ENCODE peak calls at places on chromosomes 12 and 14, in six cellular contexts. X is cardiac muscle cell, B is Caco-2, I is aorta, P is PC-3, Z is A673. S is an unnamed sample.

GRCh38 chr14:28142400-28143015 is 624.1 kb upstream of the FOXG1 start:
- DNase-seq in X (peak; percentile 3), B (no peak), I (no peak), P (peak; percentile 65), Z (peak; percentile 2), S (no peak)

GRCh38 chr12:116145451-116145850 is 132.0 kb downstream of the MED13L start:
- DNase-seq in X (no peak), B (no peak), I (no peak), P (no peak), Z (no peak), S (no peak)

GRCh38 chr12:105977256-105978051 is 161.3 kb downstream of the NUAK1 start:
- DNase-seq in X (peak; percentile 68), B (no peak), I (no peak), P (no peak), Z (no peak), S (no peak)

GRCh38 chr12:6567824-6568617 is at the start of gene NOP2:
- DNase-seq in X (peak; percentile 93), B (peak; percentile 94), I (peak; percentile 99), P (peak; percentile 86), Z (peak; percentile 95), S (peak; percentile 95)

GRCh38 chr12:52151859-52152783 is 39.7 kb downstream of the KRT80 start:
- DNase-seq in X (peak; percentile 71), B (no peak), I (peak; percentile 92), P (peak; percentile 82), Z (peak; percentile 78), S (peak; percentile 70)

GRCh38 chr14:90660865-90661570 is 155.2 kb downstream of the TTC7B start:
- DNase-seq in X (no peak), B (no peak), I (no peak), P (no peak), Z (no peak), S (no peak)

GRCh38 chr12:26195641-26196423 is 459 bp downstream of the SSPN start:
- DNase-seq in X (peak; percentile 59), B (no peak), I (peak; percentile 88), P (peak; percentile 74), Z (peak; percentile 53), S (peak; percentile 69)

GRCh38 chr14:102508410-102508773 is 1.2 kb downstream of the ANKRD9 start:
- DNase-seq in X (no peak), B (peak; percentile 75), I (no peak), P (peak; percentile 78), Z (peak; percentile 35), S (no peak)

GRCh38 chr12:71139153-71139735 is 18.6 kb downstream of the TSPAN8 start:
- DNase-seq in X (no peak), B (peak; percentile 81), I (no peak), P (no peak), Z (no peak), S (no peak)

GRCh38 chr14:93707475-93707874 is 80.8 kb downstream of the PRIMA1 start:
- DNase-seq in X (no peak), B (no peak), I (no peak), P (peak; percentile 2), Z (no peak), S (no peak)

DNA sequence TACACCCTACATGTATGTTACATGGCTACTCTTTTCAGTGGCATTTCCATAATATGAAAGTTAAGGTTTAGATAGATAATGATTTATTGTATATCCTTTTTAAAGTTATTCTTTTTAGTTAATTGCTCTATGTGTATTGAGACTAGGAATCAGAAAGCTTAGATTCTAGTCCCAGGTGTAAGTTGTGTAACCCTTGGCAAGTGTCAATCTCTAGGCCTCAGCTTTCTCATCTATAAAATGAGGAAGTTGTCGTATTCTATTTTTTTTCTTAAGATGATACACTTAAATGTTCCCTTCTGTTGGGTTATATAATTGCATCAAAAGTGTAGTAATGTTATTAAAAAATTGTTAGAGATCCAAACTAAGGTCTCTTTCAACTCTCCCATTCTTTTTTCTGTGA is 3.9 kb downstream of the RTRAF start:
- DNase-seq in X (no peak), B (no peak), I (no peak), P (no peak), Z (no peak), S (no peak)
- H3K4me1 ChIP-seq in X (peaks cover 22% of the 10 kb centered on the region), B (peaks cover 12% of the 10 kb centered on the region), I (no peaks in the 10 kb centered on the region), P (peaks cover 19% of the 10 kb centered on the region), Z (peaks cover 3% of the 10 kb centered on the region), S (peaks cover 23% of the 10 kb centered on the region)

DNA sequence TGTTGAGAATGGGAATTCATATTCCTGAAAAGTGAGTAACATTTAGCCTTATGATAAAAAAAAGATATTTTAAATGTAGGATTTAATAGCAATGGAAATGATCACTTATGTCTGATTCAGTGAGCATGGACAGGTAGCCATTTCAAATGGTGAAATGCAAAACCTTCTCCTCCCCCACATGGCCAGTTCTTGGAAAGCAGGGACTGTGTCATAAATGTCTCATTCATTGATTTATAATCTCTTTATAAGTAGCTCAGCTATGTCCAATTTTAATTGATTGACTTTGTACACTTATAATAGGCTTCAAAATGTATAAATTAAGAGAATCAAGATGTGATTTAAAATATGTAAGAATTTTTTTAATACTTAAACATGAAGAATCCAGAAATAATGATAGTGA is 24.6 kb upstream of the SCFD1 start:
- DNase-seq in X (no peak), B (no peak), I (no peak), P (no peak), Z (no peak), S (no peak)
- H3K4me1 ChIP-seq in X (no peaks in the 10 kb centered on the region), B (no peaks in the 10 kb centered on the region), I (no peaks in the 10 kb centered on the region), P (no peaks in the 10 kb centered on the region), Z (peaks cover 5% of the 10 kb centered on the region), S (no peaks in the 10 kb centered on the region)

DNA sequence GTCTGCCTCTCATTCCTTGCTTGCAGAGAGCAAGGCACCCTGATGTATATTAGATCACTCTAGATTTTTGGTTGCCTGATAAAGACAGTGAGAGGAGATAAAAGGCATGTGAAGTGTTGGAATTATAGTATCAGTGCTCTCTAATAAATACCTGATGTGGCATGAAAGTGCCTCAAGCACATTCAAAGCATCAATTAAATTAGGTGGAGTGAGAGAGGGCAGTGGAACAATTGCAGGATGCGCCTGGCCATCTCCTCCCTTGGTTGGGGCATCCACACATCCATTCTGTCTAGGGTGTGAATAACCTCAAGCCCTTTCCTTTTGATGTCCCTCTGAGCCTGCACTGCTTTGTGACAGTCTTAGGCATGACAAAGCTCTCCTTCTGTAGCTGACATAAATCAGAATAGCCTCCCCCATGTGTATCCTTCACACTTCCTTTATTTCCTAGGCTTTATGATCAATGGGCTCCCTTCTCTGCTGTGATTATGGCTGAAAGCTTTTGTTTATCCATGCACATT is 13.6 kb downstream of the EMP1 start:
- DNase-seq in X (no peak), B (no peak), I (no peak), P (no peak), Z (no peak), S (no peak)
- H3K4me1 ChIP-seq in X (no peaks in the 10 kb centered on the region), B (peaks cover 21% of the 10 kb centered on the region), I (no peaks in the 10 kb centered on the region), P (peaks cover 67% of the 10 kb centered on the region), Z (peaks cover 49% of the 10 kb centered on the region), S (peaks cover 7% of the 10 kb centered on the region)

GRCh38 chr14:103710771-103711392 is 4.4 kb downstream of the XRCC3 start:
- DNase-seq in X (no peak), B (no peak), I (no peak), P (peak; percentile 31), Z (no peak), S (no peak)
- H3K4me1 ChIP-seq in X (peaks cover 14% of the 10 kb centered on the region), B (peaks cover 5% of the 10 kb centered on the region), I (no peaks in the 10 kb centered on the region), P (peaks cover 41% of the 10 kb centered on the region), Z (peaks cover 20% of the 10 kb centered on the region), S (peaks cover 41% of the 10 kb centered on the region)